ENCODE peak calls at places on chromosome 12, in five cellular contexts. G, S, L, Z and J are unnamed samples.

GRCh38 chr12:125773033-125773432 is 707.8 kb downstream of the AACS start:
- DNase-seq in G (no peak), S (peak; percentile 77), L (no peak), Z (peak; percentile 13), J (peak; percentile 38)

GRCh38 chr12:105382771-105383632 is 52.5 kb downstream of the C12orf75 start:
- DNase-seq in G (peak; percentile 84), S (peak; percentile 75), L (peak; percentile 27), Z (no peak), J (peak; percentile 50)

GRCh38 chr12:117518594-117519270 is 157.3 kb upstream of the NOS1 start:
- DNase-seq in G (peak; percentile 57), S (no peak), L (no peak), Z (no peak), J (peak; percentile 62)

GRCh38 chr12:104944252-104944651 is 13.8 kb downstream of the SLC41A2 start:
- DNase-seq in G (no peak), S (no peak), L (no peak), Z (no peak), J (no peak)

GRCh38 chr12:20270557-20270956 is 97.8 kb upstream of the PDE3A start:
- DNase-seq in G (no peak), S (no peak), L (no peak), Z (no peak), J (no peak)

GRCh38 chr12:58703911-58704310 is 216.4 kb downstream of the LRIG3 start:
- DNase-seq in G (peak; percentile 93), S (no peak), L (no peak), Z (no peak), J (no peak)

GRCh38 chr12:95918194-95918993 is 24.0 kb downstream of the CCDC38 start:
- DNase-seq in G (peak; percentile 44), S (peak; percentile 75), L (peak; percentile 18), Z (no peak), J (peak; percentile 13)

GRCh38 chr12:47739959-47740358 is 14.7 kb upstream of the ENDOU start:
- DNase-seq in G (no peak), S (peak; percentile 79), L (no peak), Z (peak; percentile 65), J (no peak)

GRCh38 chr12:120425797-120426196 is 12.1 kb upstream of the COX6A1 start:
- DNase-seq in G (no peak), S (no peak), L (no peak), Z (no peak), J (no peak)

GRCh38 chr12:27922591-27923139 is 49.9 kb downstream of the PTHLH start:
- DNase-seq in G (peak; percentile 74), S (no peak), L (peak; percentile 13), Z (no peak), J (peak; percentile 21)

GRCh38 chr12:71665109-71665476 is 992 bp downstream of the THAP2 start:
- DNase-seq in G (no peak), S (no peak), L (no peak), Z (no peak), J (no peak)

GRCh38 chr12:6067152-6067916 is 57.1 kb downstream of the VWF start:
- DNase-seq in G (no peak), S (no peak), L (peak; percentile 58), Z (no peak), J (no peak)

GRCh38 chr12:121823727-121824115 is 19.9 kb downstream of the SETD1B start:
- DNase-seq in G (no peak), S (no peak), L (no peak), Z (no peak), J (no peak)

GRCh38 chr12:117360551-117361311 is 695 bp downstream of the NOS1 start:
- DNase-seq in G (no peak), S (no peak), L (no peak), Z (no peak), J (no peak)

GRCh38 chr12:108696111-108696995 is 35.0 kb downstream of the CORO1C start:
- DNase-seq in G (peak; percentile 99), S (no peak), L (peak; percentile 87), Z (no peak), J (no peak)

GRCh38 chr12:127125607-127126259 is 1141.2 kb upstream of the TMEM132C start:
- DNase-seq in G (peak; percentile 63), S (no peak), L (no peak), Z (peak; percentile 18), J (no peak)

GRCh38 chr12:49878021-49878420 is 25.7 kb downstream of the FAIM2 start:
- DNase-seq in G (no peak), S (no peak), L (no peak), Z (no peak), J (no peak)

GRCh38 chr12:121964813-121965643 is 46.6 kb downstream of the CFAP251 start:
- DNase-seq in G (peak; percentile 89), S (no peak), L (no peak), Z (no peak), J (peak; percentile 60)

GRCh38 chr12:12182926-12183325 is 83.9 kb downstream of the LRP6 start:
- DNase-seq in G (peak; percentile 69), S (no peak), L (no peak), Z (no peak), J (no peak)

GRCh38 chr12:77893918-77894317 is 63.2 kb downstream of the NAV3 start:
- DNase-seq in G (no peak), S (no peak), L (no peak), Z (no peak), J (peak; percentile 73)

GRCh38 chr12:122949816-122950215 is 16.4 kb downstream of the ABCB9 start:
- DNase-seq in G (no peak), S (no peak), L (no peak), Z (no peak), J (no peak)

GRCh38 chr12:47296828-47297227 is 217.1 kb upstream of the AMIGO2 start:
- DNase-seq in G (no peak), S (no peak), L (no peak), Z (no peak), J (no peak)

DNA sequence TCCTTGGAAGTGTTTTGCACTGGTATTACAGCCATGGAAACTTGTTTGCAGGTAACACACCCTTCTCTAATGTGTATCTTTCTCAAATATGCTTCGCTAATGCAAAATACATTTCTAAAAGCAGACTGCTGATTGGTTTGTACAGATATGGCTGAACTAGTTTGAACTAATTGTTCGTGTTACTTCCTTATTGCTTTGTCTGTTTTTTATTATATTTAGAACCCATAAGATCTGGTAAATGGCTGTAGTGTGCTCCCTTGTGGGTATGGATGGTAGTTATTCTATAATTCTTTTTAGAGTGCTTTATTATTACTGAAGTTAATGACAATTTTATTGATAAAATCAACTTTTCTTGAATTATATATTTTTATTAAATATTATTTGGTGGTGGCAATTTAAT is 53.0 kb downstream of the ATF7IP start:
- DNase-seq in G (peak; percentile 34), S (no peak), L (no peak), Z (no peak), J (peak; percentile 55)
- TF ChIP-seq CTCF in G (peak; percentile 51), S (peak; percentile 33), L (peak; percentile 5), Z (no peak), J (peak; percentile 36)

GRCh38 chr12:40375076-40375475 is 150.3 kb downstream of the LRRK2 start:
- DNase-seq in G (peak; percentile 2), S (peak; percentile 50), L (no peak), Z (no peak), J (no peak)
- TF ChIP-seq CTCF in G (peak; percentile 38), S (peak; percentile 75), L (no peak), Z (peak; percentile 43), J (peak; percentile 41)

GRCh38 chr12:92145731-92146496 is at the start of gene BTG1:
- DNase-seq in G (peak; percentile 100), S (peak; percentile 100), L (peak; percentile 100), Z (peak; percentile 97), J (peak; percentile 100)
- TF ChIP-seq CTCF in G (no peak), S (no peak), L (peak; percentile 16), Z (no peak), J (peak; percentile 1)

GRCh38 chr12:14417717-14418116 is 52.2 kb downstream of the ATF7IP start:
- DNase-seq in G (peak; percentile 86), S (peak; percentile 47), L (peak; percentile 50), Z (no peak), J (peak; percentile 66)

GRCh38 chr12:14410841-14411569 is 45.5 kb downstream of the ATF7IP start:
- DNase-seq in G (peak; percentile 15), S (no peak), L (no peak), Z (no peak), J (no peak)

GRCh38 chr12:14416658-14417057 is 51.2 kb downstream of the ATF7IP start:
- DNase-seq in G (peak; percentile 70), S (peak; percentile 65), L (no peak), Z (no peak), J (peak; percentile 32)
- TF ChIP-seq CTCF in G (peak; percentile 37), S (peak; percentile 39), L (no peak), Z (no peak), J (no peak)

GRCh38 chr12:83197483-83197914 is 510.8 kb downstream of the TMTC2 start:
- DNase-seq in G (no peak), S (no peak), L (no peak), Z (no peak), J (no peak)
- TF ChIP-seq CTCF in G (no peak), S (no peak), L (no peak), Z (no peak), J (no peak)

DNA sequence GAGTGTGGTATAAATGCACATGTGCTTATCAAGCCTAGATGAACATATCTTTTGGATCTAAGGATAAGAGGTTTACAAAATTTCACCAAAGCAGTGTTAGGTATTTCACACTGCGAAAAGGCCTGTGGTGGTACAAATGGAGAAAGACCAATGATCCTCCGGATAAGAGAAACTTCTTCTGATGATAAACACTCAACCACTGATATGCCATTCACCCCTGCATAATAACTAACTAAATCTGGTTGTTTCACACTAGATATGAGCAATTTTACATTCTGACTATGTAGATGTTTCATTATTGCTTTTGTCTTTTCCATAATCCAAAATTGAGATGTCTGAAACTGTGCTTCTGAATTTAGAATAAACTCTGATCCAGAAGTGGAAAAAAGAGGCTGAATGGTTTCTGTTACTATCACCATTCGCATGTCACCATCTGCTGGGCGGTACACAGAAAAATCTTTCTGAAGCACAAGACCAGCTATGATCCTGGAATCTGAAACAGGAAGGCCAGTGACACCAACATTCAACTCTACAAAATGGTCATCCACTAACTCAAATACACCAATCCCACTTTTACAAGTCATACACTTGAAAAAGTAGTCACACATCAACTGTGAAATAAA is 1.3 kb downstream of the BBS10 start:
- DNase-seq in G (peak; percentile 77), S (peak; percentile 63), L (no peak), Z (peak; percentile 18), J (peak; percentile 34)
- TF ChIP-seq CTCF in G (peak; percentile 71), S (peak; percentile 76), L (no peak), Z (peak; percentile 41), J (peak; percentile 70)

DNA sequence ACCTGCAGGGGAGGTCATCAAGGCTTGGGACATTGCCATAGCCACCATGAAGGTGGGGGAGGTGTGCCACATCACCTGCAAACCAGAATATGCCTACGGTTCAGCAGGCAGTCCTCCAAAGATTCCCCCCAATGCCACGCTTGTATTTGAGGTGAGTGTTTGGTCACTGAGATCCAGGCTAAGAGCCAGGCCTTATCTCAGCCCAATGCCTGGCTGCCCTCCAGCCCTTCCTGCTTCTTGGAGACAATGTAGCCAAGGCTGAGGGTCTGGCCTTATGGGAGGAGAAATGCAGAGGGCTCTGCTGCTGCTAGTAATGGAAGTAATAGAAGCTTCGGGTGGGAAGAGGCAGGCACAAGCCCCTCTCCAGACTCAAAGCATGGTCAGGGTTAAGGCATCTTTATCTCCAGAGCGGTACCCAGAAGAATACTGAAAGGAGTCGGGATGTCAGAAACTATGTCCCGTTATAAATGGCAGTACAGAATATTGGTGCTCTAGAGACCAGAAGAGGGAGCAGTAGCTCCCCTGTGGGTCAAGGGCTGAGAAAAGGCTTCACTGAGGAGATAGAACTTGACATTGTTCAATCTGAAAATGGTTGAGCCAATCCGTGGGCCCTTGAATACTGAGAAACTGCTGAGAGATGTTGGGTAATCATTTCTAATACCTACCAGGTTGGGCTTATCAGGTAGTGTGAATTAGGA is 3.1 kb downstream of the FKBP4 start:
- DNase-seq in G (no peak), S (no peak), L (no peak), Z (no peak), J (no peak)
- TF ChIP-seq CTCF in G (no peak), S (peak; percentile 52), L (no peak), Z (peak; percentile 39), J (no peak)